ENCODE peak calls at places on chromosomes 5 and 9, in ten cellular contexts. L is RWPE1, U is iPS-NIHi11, G is HT1080, N is EL, C is frontal cortex, O is AG09309, I is HCT116, F is left ventricle myocardium superior, J is Caki2. D is an unnamed sample.

GRCh38 chr5:80282054-80282453 is 26.2 kb upstream of the SERINC5 start:
- DNase-seq in G (no peak), I (no peak), J (no peak), N (no peak), C (no peak), O (no peak), F (no peak), U (no peak), L (no peak), D (no peak)

GRCh38 chr9:124784503-124784902 is 7.6 kb downstream of the OLFML2A start:
- DNase-seq in L (no peak), J (no peak), I (no peak), U (no peak), G (peak; percentile 31), F (no peak), C (no peak), O (no peak), N (peak; percentile 34), D (no peak)

GRCh38 chr5:180026725-180027448 is 44.7 kb downstream of the RNF130 start:
- DNase-seq in O (no peak), J (no peak), N (no peak), G (no peak), I (no peak), L (no peak), F (no peak), C (no peak), U (no peak), D (no peak)

GRCh38 chr5:78903936-78904335 is 81.2 kb downstream of the ARSB start:
- DNase-seq in O (no peak), N (peak; percentile 23), J (no peak), F (no peak), I (no peak), L (no peak), C (no peak), G (peak; percentile 7), U (no peak), D (no peak)

GRCh38 chr5:179258922-179259730 is 86.1 kb downstream of the ADAMTS2 start:
- DNase-seq in J (no peak), G (peak; percentile 61), N (peak; percentile 99), C (no peak), U (no peak), L (no peak), F (peak; percentile 69), I (no peak), O (no peak), D (peak; percentile 89)

GRCh38 chr5:68071243-68071642 is 144.3 kb upstream of the PIK3R1 start:
- DNase-seq in J (no peak), F (no peak), I (no peak), U (no peak), N (peak; percentile 20), C (no peak), O (no peak), G (no peak), L (no peak), D (no peak)

GRCh38 chr5:133360693-133361479 is 251.5 kb downstream of the FSTL4 start:
- DNase-seq in L (no peak), F (no peak), O (no peak), C (no peak), U (no peak), N (no peak), I (no peak), G (no peak), J (no peak), D (no peak)

GRCh38 chr9:119365291-119366027 is 3.8 kb downstream of the BRINP1 start:
- DNase-seq in I (no peak), J (peak; percentile 26), G (no peak), N (peak; percentile 16), U (peak; percentile 62), O (no peak), C (no peak), F (no peak), L (no peak), D (peak; percentile 18)

GRCh38 chr5:5135957-5136676 is 4.0 kb upstream of the ADAMTS16 start:
- DNase-seq in G (no peak), I (no peak), F (no peak), C (no peak), U (no peak), J (peak; percentile 57), L (no peak), N (peak; percentile 34), O (no peak), D (no peak)

GRCh38 chr5:159097461-159098284 is 2.0 kb downstream of the EBF1 start:
- DNase-seq in O (peak; percentile 23), N (peak; percentile 67), L (no peak), C (no peak), I (no peak), F (peak; percentile 67), G (no peak), U (no peak), J (no peak), D (no peak)

GRCh38 chr5:56827043-56827442 is 11.7 kb downstream of the MAP3K1 start:
- DNase-seq in I (no peak), G (peak; percentile 17), C (no peak), N (no peak), O (no peak), U (peak; percentile 37), L (no peak), F (no peak), J (no peak), D (no peak)

GRCh38 chr9:78549711-78550110 is 252.8 kb downstream of the PSAT1 start:
- DNase-seq in J (no peak), F (no peak), L (no peak), U (no peak), I (no peak), G (no peak), O (no peak), C (no peak), N (peak; percentile 12), D (no peak)

GRCh38 chr5:72256536-72256935 is 63.5 kb downstream of the MRPS27 start:
- DNase-seq in O (no peak), L (no peak), J (no peak), U (no peak), N (no peak), G (peak; percentile 60), I (no peak), F (no peak), C (no peak), D (no peak)

GRCh38 chr5:17354265-17354664 is 136.8 kb downstream of the BASP1 start:
- DNase-seq in U (no peak), I (no peak), J (no peak), G (no peak), N (no peak), L (no peak), F (no peak), C (no peak), O (no peak), D (no peak)

GRCh38 chr5:109743770-109744212 is 54.1 kb downstream of the MAN2A1 start:
- DNase-seq in G (peak; percentile 92), J (peak; percentile 6), F (no peak), C (no peak), O (peak; percentile 87), N (peak; percentile 98), I (no peak), U (peak; percentile 58), L (peak; percentile 78), D (peak; percentile 71)

GRCh38 chr5:5466227-5466626 is 43.8 kb downstream of the ICE1 start:
- DNase-seq in G (no peak), J (no peak), U (no peak), C (no peak), L (no peak), N (no peak), I (no peak), O (no peak), F (no peak), D (no peak)

GRCh38 chr5:143705416-143705815 is 106.5 kb upstream of the HMHB1 start:
- DNase-seq in C (no peak), L (no peak), U (no peak), J (no peak), O (no peak), N (no peak), F (no peak), I (no peak), G (no peak), D (no peak)

GRCh38 chr5:54942064-54942778 is 43.2 kb downstream of the ESM1 start:
- DNase-seq in U (no peak), I (no peak), G (no peak), C (no peak), F (no peak), N (no peak), O (no peak), J (no peak), L (no peak), D (no peak)